ENCODE peak calls at places on chromosomes 4 and X, in ten cellular contexts. A is stimulated activated CD4-positive, alpha-beta T cell treated with anti-CD3 and anti-CD28 coated beads, Interleukin-2, amount 100 ng/mL, for 24 hours; H is activated CD8-positive, alpha-beta T cell treated with anti-CD3 and anti-CD28 coated beads for 36 hours; S is D341Med; O is bronchial epithelial cell; L is NCI-H460; N is tibial artery; V is COR-L47; U is naive B cell; M is hepatocyte. C is an unnamed sample.

GRCh38 chrX:15158736-15159406 is 111.0 kb downstream of the ASB9 start:
- DNase-seq in A (peak), H (peak), S (no peak), O (peak), L (no peak), N (no peak), V (no peak), U (no peak), M (no peak), C (no peak)

GRCh38 chr4:3527101-3527913 is 4.9 kb downstream of the LRPAP1 start:
- DNase-seq in A (no peak), H (no peak), S (no peak), O (no peak), L (no peak), N (peak), V (no peak), U (no peak), M (no peak), C (no peak)

GRCh38 chrX:45842207-45842900 is 641.7 kb upstream of the DIPK2B start:
- DNase-seq in A (no peak), H (no peak), S (no peak), O (peak), L (no peak), N (no peak), V (no peak), U (no peak), M (no peak), C (no peak)

GRCh38 chr4:40825014-40825838 is 75.5 kb downstream of the NSUN7 start:
- DNase-seq in A (no peak), H (no peak), S (no peak), O (no peak), L (no peak), N (peak), V (no peak), U (no peak), M (no peak), C (no peak)

GRCh38 chrX:7432901-7433300 is 284.9 kb upstream of the PUDP start:
- DNase-seq in A (no peak), H (no peak), S (no peak), O (peak), L (no peak), N (no peak), V (no peak), U (no peak), M (no peak), C (no peak)

GRCh38 chr4:110970642-110971041 is 347.8 kb upstream of the PITX2 start:
- DNase-seq in A (no peak), H (peak), S (peak), O (peak), L (peak), N (no peak), V (peak), U (no peak), M (peak), C (peak)

GRCh38 chr4:137471461-137471860 is 60.8 kb downstream of the PCDH18 start:
- DNase-seq in A (no peak), H (no peak), S (no peak), O (peak), L (no peak), N (no peak), V (no peak), U (no peak), M (no peak), C (no peak)

GRCh38 chr4:40525811-40526598 is 103.7 kb downstream of the RBM47 start:
- DNase-seq in A (no peak), H (no peak), S (no peak), O (peak), L (peak), N (peak), V (no peak), U (no peak), M (peak), C (peak)

GRCh38 chr4:2837904-2838496 is 5.6 kb upstream of the ADD1 start:
- DNase-seq in A (peak), H (peak), S (no peak), O (no peak), L (no peak), N (peak), V (no peak), U (peak), M (peak), C (peak)

GRCh38 chr4:25088342-25088952 is 57.7 kb upstream of the LGI2 start:
- DNase-seq in A (no peak), H (peak), S (no peak), O (no peak), L (no peak), N (peak), V (no peak), U (no peak), M (no peak), C (no peak)

GRCh38 chr4:6943012-6943869 is 33.6 kb downstream of the TBC1D14 start:
- DNase-seq in A (no peak), H (no peak), S (no peak), O (no peak), L (no peak), N (no peak), V (no peak), U (no peak), M (no peak), C (no peak)

GRCh38 chrX:143437439-143437838 is 79.8 kb downstream of the SPANXN3 start:
- DNase-seq in A (no peak), H (no peak), S (peak), O (no peak), L (peak), N (no peak), V (no peak), U (no peak), M (peak), C (no peak)

GRCh38 chr4:74675673-74676279 is 118.5 kb downstream of the BTC start:
- DNase-seq in A (no peak), H (peak), S (peak), O (peak), L (peak), N (no peak), V (peak), U (peak), M (peak), C (peak)

GRCh38 chr4:7425591-7426468 is 8.9 kb downstream of the PSAPL1 start:
- DNase-seq in A (no peak), H (no peak), S (peak), O (no peak), L (no peak), N (peak), V (no peak), U (no peak), M (no peak), C (peak)

GRCh38 chrX:119067023-119067739 is 5.6 kb upstream of the CT47C1 start:
- DNase-seq in A (peak), H (peak), S (peak), O (peak), L (peak), N (peak), V (peak), U (peak), M (peak), C (peak)

GRCh38 chr4:7194251-7195137 is 2.2 kb downstream of the SORCS2 start:
- DNase-seq in A (peak), H (peak), S (peak), O (no peak), L (no peak), N (peak), V (peak), U (no peak), M (peak), C (no peak)